ENCODE peak calls at places on chromosomes 5 and 9, in four cellular contexts. C, B, Y and H are unnamed samples. For H3K27me3 and H3K36me3, the result is how much of the 10 kb centered on the place peaks cover.

GRCh38 chr5:15574806-15575205 is 74.8 kb downstream of the FBXL7 start:
- DNase-seq in B (no peak), C (no peak), Y (no peak), H (no peak)

GRCh38 chr5:160480652-160481051 is 59.0 kb downstream of the PTTG1 start:
- DNase-seq in Y (no peak), C (no peak), B (peak), H (no peak)

GRCh38 chr9:70061776-70062175 is 18.1 kb downstream of the MAMDC2 start:
- DNase-seq in Y (no peak), C (peak), B (no peak), H (no peak)

GRCh38 chr5:116273458-116274242 is 188.8 kb downstream of the COMMD10 start:
- DNase-seq in C (no peak), Y (peak), B (no peak), H (no peak)

GRCh38 chr5:90356612-90357011 is 52.9 kb downstream of the CETN3 start:
- DNase-seq in B (no peak), Y (no peak), C (no peak), H (no peak)

GRCh38 chr5:157721159-157721558 is 10.1 kb upstream of the THG1L start:
- DNase-seq in B (no peak), C (no peak), Y (no peak), H (no peak)

GRCh38 chr5:77971965-77972544 is 195.9 kb upstream of the TBCA start:
- DNase-seq in B (no peak), Y (peak), C (peak), H (no peak)

GRCh38 chr9:79945495-79945894 is 373.7 kb downstream of the TLE4 start:
- DNase-seq in C (peak), B (no peak), Y (no peak), H (no peak)

GRCh38 chr9:98575379-98576346 is 133.1 kb downstream of the GABBR2 start:
- DNase-seq in Y (no peak), B (no peak), C (no peak), H (no peak)

GRCh38 chr9:76896035-76896434 is 9.9 kb downstream of the PRUNE2 start:
- DNase-seq in B (no peak), C (no peak), Y (no peak), H (no peak)

GRCh38 chr5:133292300-133292699 is 240.5 kb downstream of the HSPA4 start:
- DNase-seq in B (no peak), C (no peak), Y (no peak), H (no peak)

GRCh38 chr5:140168371-140168770 is 6.6 kb upstream of the CYSTM1 start:
- DNase-seq in Y (no peak), B (no peak), C (no peak), H (no peak)

GRCh38 chr5:160036243-160036642 is 27.3 kb downstream of the TTC1 start:
- DNase-seq in Y (no peak), C (no peak), B (no peak), H (no peak)

GRCh38 chr9:7320139-7320538 is 479.4 kb downstream of the DMAC1 start:
- DNase-seq in B (no peak), C (peak), Y (peak), H (no peak)

GRCh38 chr5:1641041-1641440 is 117.3 kb upstream of the LPCAT1 start:
- DNase-seq in Y (no peak), C (no peak), B (no peak), H (no peak)

DNA sequence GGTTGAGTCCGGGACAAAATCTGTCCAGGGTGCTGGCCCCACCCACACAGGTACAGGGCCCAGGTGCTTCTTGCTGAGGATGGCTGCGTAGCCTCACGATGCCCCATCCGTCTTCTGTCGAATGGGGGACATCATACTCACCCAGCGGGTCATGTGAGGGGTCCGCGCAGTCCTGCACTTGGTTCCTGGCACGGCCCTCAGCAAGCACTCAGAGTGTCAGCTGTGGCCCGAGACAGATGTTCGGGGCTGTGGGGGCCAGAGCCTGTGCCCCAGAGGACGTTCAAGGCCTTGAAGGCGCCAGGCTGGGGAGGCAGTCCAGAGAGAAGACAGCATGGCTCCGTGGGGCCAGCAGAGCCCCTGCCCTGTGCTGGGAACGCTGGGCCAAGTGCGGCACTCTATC is 27.8 kb downstream of the NR5A1 start:
- DNase-seq in C (no peak), B (no peak), Y (no peak), H (no peak)
- TF ChIP-seq CTCF in C (no peak), B (no peak), Y (no peak), H (no peak)

GRCh38 chr9:136303825-136304416 is at the start of gene CCDC187:
- DNase-seq in C (no peak), B (peak), Y (no peak), H (no peak)
- H3K27me3 ChIP-seq in C (under half), B (under half), Y (under half), H (under half)

GRCh38 chr5:137938358-137939138 is 49.3 kb downstream of the PKD2L2 start:
- DNase-seq in B (no peak), C (no peak), Y (no peak), H (no peak)
- H3K36me3 ChIP-seq in B (under half), C (under half), Y (under half), H (under half)

GRCh38 chr5:147426928-147427327 is 82.9 kb downstream of the DPYSL3 start:
- DNase-seq in C (no peak), B (no peak), Y (no peak), H (no peak)
- TF ChIP-seq CTCF in C (no peak), B (no peak), Y (no peak), H (no peak)

GRCh38 chr5:24475101-24475500 is 169.7 kb downstream of the CDH10 start:
- DNase-seq in B (no peak), C (no peak), Y (no peak), H (no peak)
- H3K27me3 ChIP-seq in B (under half), C (under half), Y (under half), H (under half)

GRCh38 chr9:113386571-113387393 is 10.0 kb upstream of the HDHD3 start:
- DNase-seq in B (no peak), Y (no peak), C (no peak), H (no peak)

GRCh38 chr9:113390192-113390960 is 10.7 kb downstream of the ALAD start:
- DNase-seq in Y (no peak), B (no peak), C (no peak), H (no peak)

GRCh38 chr9:113389451-113389850 is 11.6 kb downstream of the ALAD start:
- DNase-seq in Y (no peak), B (no peak), C (no peak), H (no peak)

GRCh38 chr9:113387560-113388230 is 10.9 kb upstream of the HDHD3 start:
- DNase-seq in C (no peak), Y (no peak), B (peak), H (no peak)

DNA sequence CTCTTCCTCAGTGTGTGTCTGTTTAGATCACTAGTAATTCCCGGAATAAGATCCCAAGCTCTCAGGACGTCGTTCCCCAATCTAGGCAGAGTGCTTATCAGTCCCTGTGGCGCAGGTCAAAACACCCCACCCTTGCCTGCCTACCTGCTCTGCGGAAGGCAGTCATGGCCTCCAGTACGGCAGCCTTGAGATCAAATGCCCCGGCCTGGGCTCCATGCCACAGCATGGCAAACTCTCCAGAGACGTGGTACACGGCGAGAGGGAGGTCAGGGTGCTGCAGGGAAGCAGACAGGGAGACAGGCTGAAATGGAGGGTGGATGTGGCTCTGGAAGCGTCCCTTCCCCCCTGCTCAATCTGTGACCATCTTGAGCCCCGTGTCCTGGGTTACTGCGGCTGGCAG is 12.0 kb upstream of the HDHD3 start:
- DNase-seq in B (no peak), C (no peak), Y (no peak), H (no peak)
- H3K36me3 ChIP-seq in B (under half), C (under half), Y (under half), H (under half)

GRCh38 chr9:127281887-127282286 is 17.3 kb downstream of the GARNL3 start:
- DNase-seq in C (no peak), B (no peak), Y (no peak), H (no peak)

GRCh38 chr9:127280880-127281660 is 16.5 kb downstream of the GARNL3 start:
- DNase-seq in B (no peak), C (no peak), Y (no peak), H (no peak)

GRCh38 chr9:127282611-127283010 is 18.0 kb downstream of the GARNL3 start:
- DNase-seq in Y (no peak), B (no peak), C (no peak), H (no peak)

GRCh38 chr9:127285957-127286356 is 21.4 kb downstream of the GARNL3 start:
- DNase-seq in Y (no peak), C (no peak), B (peak), H (no peak)

GRCh38 chr9:127283917-127284316 is 19.3 kb downstream of the GARNL3 start:
- DNase-seq in Y (no peak), B (no peak), C (peak), H (no peak)
- TF ChIP-seq CTCF in Y (peak), B (peak), C (no peak), H (peak)

DNA sequence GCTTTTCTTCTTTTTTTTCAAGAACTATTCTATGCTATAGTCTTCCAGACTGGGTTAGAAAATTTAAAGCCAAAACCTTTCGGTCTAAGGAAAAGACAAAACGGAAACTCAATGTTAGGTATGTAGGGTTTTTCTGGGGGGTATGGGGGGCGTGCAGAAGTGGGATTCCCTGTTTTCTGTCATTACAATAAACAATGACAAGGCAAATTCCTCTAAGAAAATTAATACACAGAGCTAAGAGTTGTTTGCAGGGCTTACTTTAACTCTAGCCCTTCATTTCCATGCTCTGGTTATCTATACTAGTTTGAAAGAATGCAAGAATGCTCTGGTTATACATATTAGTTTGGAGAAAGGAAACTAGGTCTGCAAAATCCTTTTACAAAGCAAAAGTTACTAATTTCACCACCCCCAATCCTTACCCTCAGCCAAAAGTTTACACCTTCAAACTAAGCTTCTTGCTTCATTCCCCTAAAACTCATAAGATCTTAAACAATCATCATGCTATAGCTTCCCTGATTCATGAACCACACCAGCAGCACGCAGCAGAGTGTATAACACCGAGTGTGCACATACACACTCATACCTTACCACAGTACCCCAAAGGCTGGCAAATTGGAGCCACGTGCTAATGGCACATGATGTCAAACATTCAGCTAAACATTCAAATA is 89.1 kb upstream of the NR5A1 start:
- DNase-seq in Y (no peak), B (no peak), C (no peak), H (no peak)
- H3K27me3 ChIP-seq in Y (under half), B (under half), C (under half), H (under half)